ENCODE peak calls at places on chromosomes 6 and 20, in ten cellular contexts. G is NCI-H2081; A is H9; I is kidney glomerular epithelial cell; K is hepatocyte; T is skeletal muscle cell; S is pulmonary artery endothelial cell; V is A673; M is effector memory CD4-positive, alpha-beta T cell; D is GM23248. X is an unnamed sample.

GRCh38 chr20:13554076-13554475 is 84.7 kb downstream of the TASP1 start:
- DNase-seq in S (no peak), T (no peak), I (no peak), A (no peak), D (peak; percentile 47), V (no peak), K (no peak), G (no peak), M (no peak), X (no peak)

GRCh38 chr6:159540883-159541282 is 152.2 kb downstream of the SOD2 start:
- DNase-seq in I (no peak), K (no peak), S (no peak), T (no peak), V (no peak), D (no peak), M (no peak), A (no peak), G (no peak), X (no peak)

GRCh38 chr6:67567842-67568241 is 1067.2 kb upstream of the ADGRB3 start:
- DNase-seq in I (no peak), K (no peak), A (no peak), T (no peak), G (no peak), S (no peak), M (no peak), V (no peak), D (no peak), X (no peak)

GRCh38 chr6:158648682-158649131 is 1.1 kb upstream of the SYTL3 start:
- DNase-seq in M (no peak), D (peak; percentile 98), A (no peak), K (peak; percentile 53), I (peak; percentile 77), G (no peak), T (peak; percentile 77), S (no peak), V (no peak), X (peak; percentile 80)

GRCh38 chr20:59693587-59693986 is 89.2 kb downstream of the PHACTR3 start:
- DNase-seq in A (no peak), S (no peak), K (no peak), T (no peak), M (no peak), I (no peak), G (no peak), V (no peak), D (no peak), X (no peak)

GRCh38 chr20:60105404-60105803 is 147.2 kb downstream of the CDH26 start:
- DNase-seq in S (no peak), T (no peak), A (no peak), M (no peak), D (no peak), I (peak; percentile 63), K (no peak), G (no peak), V (no peak), X (no peak)

GRCh38 chr6:140134224-140134623 is 759.8 kb upstream of the CITED2 start:
- DNase-seq in V (no peak), D (peak; percentile 2), S (no peak), M (no peak), G (no peak), A (no peak), T (no peak), I (no peak), K (no peak), X (no peak)

GRCh38 chr6:42313941-42314570 is 96.4 kb upstream of the MRPS10 start:
- DNase-seq in M (no peak), G (no peak), I (no peak), V (no peak), T (no peak), A (no peak), K (peak; percentile 21), D (peak; percentile 5), S (no peak), X (no peak)

GRCh38 chr6:37077459-37078296 is 72.2 kb downstream of the FGD2 start:
- DNase-seq in K (peak; percentile 83), T (peak; percentile 86), G (no peak), A (peak; percentile 80), I (no peak), V (no peak), D (peak; percentile 96), S (no peak), M (no peak), X (peak; percentile 92)

GRCh38 chr6:32700391-32701040 is 34.1 kb upstream of the HLA-DQB1 start:
- DNase-seq in A (peak; percentile 68), M (no peak), G (peak; percentile 19), T (peak; percentile 13), S (peak; percentile 11), D (peak; percentile 67), V (peak; percentile 69), I (peak; percentile 58), K (peak; percentile 78), X (peak; percentile 15)

GRCh38 chr20:54257090-54257816 is 49.4 kb downstream of the PFDN4 start:
- DNase-seq in A (no peak), I (peak; percentile 75), T (peak; percentile 92), D (peak; percentile 84), S (no peak), V (no peak), K (peak; percentile 16), G (no peak), M (no peak), X (no peak)

GRCh38 chr6:132814716-132815570 is 574 bp downstream of the RPS12 start:
- DNase-seq in A (no peak), D (peak; percentile 43), K (no peak), I (no peak), T (no peak), V (peak; percentile 35), S (no peak), G (no peak), M (peak; percentile 6), X (no peak)

GRCh38 chr20:56422131-56422823 is 10.2 kb downstream of the CASS4 start:
- DNase-seq in A (no peak), D (peak; percentile 86), I (peak; percentile 95), G (no peak), T (peak; percentile 34), V (peak; percentile 15), M (no peak), S (peak; percentile 66), K (no peak), X (no peak)